ENCODE peak calls at places on chromosomes 13 and 19, in four cellular contexts. E is stimulated activated CD4-positive, alpha-beta T cell treated with anti-CD3 and anti-CD28 coated beads, Interleukin-1b, Interleukin-23, amount 100 ng/mL, for 24 hours; S is effector memory CD8-positive, alpha-beta T cell; R is HT-29. Q is an unnamed sample.

GRCh38 chr19:41244117-41244516 is 20.1 kb upstream of the HNRNPUL1 start:
- DNase-seq in R (no peak), S (no peak), E (no peak), Q (no peak)

GRCh38 chr13:60164490-60164889 is 762 bp upstream of the DIAPH3 start:
- DNase-seq in R (no peak), S (no peak), E (no peak), Q (no peak)

GRCh38 chr13:109790951-109791605 is 4.7 kb upstream of the IRS2 start:
- DNase-seq in R (peak), E (no peak), S (no peak), Q (peak)

GRCh38 chr19:43675269-43675879 is 5.4 kb upstream of the PLAUR start:
- DNase-seq in R (peak), E (no peak), S (no peak), Q (no peak)

GRCh38 chr13:88729605-88730004 is 1058.4 kb downstream of the SLITRK5 start:
- DNase-seq in E (no peak), S (no peak), R (no peak), Q (no peak)

GRCh38 chr13:75550159-75550567 is 572 bp downstream of the UCHL3 start:
- DNase-seq in E (no peak), R (peak), S (no peak), Q (no peak)

GRCh38 chr13:82688400-82688999 is 1193.8 kb downstream of the SLITRK1 start:
- DNase-seq in S (no peak), R (no peak), E (no peak), Q (no peak)

GRCh38 chr13:51397262-51397933 is 55.4 kb downstream of the INTS6 start:
- DNase-seq in E (no peak), S (no peak), R (no peak), Q (no peak)

GRCh38 chr13:63944896-63945295 is 2529.2 kb upstream of the PCDH20 start:
- DNase-seq in E (no peak), S (no peak), R (no peak), Q (no peak)

GRCh38 chr13:73913043-73913740 is 221.0 kb downstream of the KLF12 start:
- DNase-seq in S (no peak), R (no peak), E (no peak), Q (no peak)

GRCh38 chr19:7978196-7978825 is 27.1 kb downstream of the ELAVL1 start:
- DNase-seq in E (no peak), R (no peak), S (no peak), Q (no peak)

GRCh38 chr19:3073159-3073563 is 10.9 kb upstream of the TLE5 start:
- DNase-seq in S (no peak), R (peak), E (no peak), Q (no peak)

GRCh38 chr19:16896913-16897571 is 8.2 kb downstream of the F2RL3 start:
- DNase-seq in E (peak), S (peak), R (no peak), Q (peak)

GRCh38 chr13:66128201-66128600 is 1101.9 kb downstream of the PCDH9 start:
- DNase-seq in E (no peak), R (no peak), S (no peak), Q (no peak)

GRCh38 chr19:17999685-18000479 is 8.1 kb upstream of the ARRDC2 start:
- DNase-seq in S (no peak), E (no peak), R (no peak), Q (no peak)

GRCh38 chr13:110443633-110444225 is 117.8 kb downstream of the RAB20 start:
- DNase-seq in R (no peak), E (no peak), S (no peak), Q (no peak)

GRCh38 chr19:28264556-28264955 is 948.4 kb downstream of the UQCRFS1 start:
- DNase-seq in E (no peak), R (no peak), S (no peak), Q (no peak)

GRCh38 chr19:17765069-17765618 is 13.9 kb downstream of the FCHO1 start:
- DNase-seq in S (no peak), R (no peak), E (no peak), Q (no peak)

GRCh38 chr13:59562924-59563323 is 600.8 kb downstream of the DIAPH3 start:
- DNase-seq in S (no peak), R (no peak), E (no peak), Q (no peak)

GRCh38 chr19:45670670-45671453 is 2.8 kb downstream of the GIPR start:
- DNase-seq in R (peak), S (peak), E (peak), Q (peak)

GRCh38 chr13:45575830-45576180 is 39.7 kb downstream of the ERICH6B start:
- DNase-seq in S (no peak), R (no peak), E (no peak), Q (no peak)

GRCh38 chr13:79796116-79796515 is 315.2 kb downstream of the NDFIP2 start:
- DNase-seq in R (no peak), S (no peak), E (no peak), Q (no peak)

GRCh38 chr19:56312787-56313343 is 1.8 kb downstream of the ZSCAN5A start:
- DNase-seq in R (no peak), S (no peak), E (no peak), Q (no peak)

GRCh38 chr19:55592391-55593090 is 6.8 kb downstream of the FIZ1 start:
- DNase-seq in S (no peak), E (no peak), R (no peak), Q (no peak)